ENCODE peak calls at places on chromosomes 13 and 19, in nine cellular contexts. T is upper lobe of right lung, Q is cardiac fibroblast, F is A549, W is fibroblast of pulmonary artery, L is left ventricle myocardium inferior, N is AG04450, V is brain microvascular endothelial cell, X is right lobe of liver. D is an unnamed sample.

GRCh38 chr19:50510700-50511068 is 307 bp downstream of the JOSD2 start:
- DNase-seq in T (no peak), V (no peak), F (no peak), N (no peak), X (no peak), L (no peak), Q (no peak), W (no peak), D (peak; percentile 28)

GRCh38 chr13:88125055-88125454 is 453.9 kb downstream of the SLITRK5 start:
- DNase-seq in T (no peak), X (no peak), N (no peak), W (no peak), F (no peak), V (no peak), Q (no peak), L (no peak), D (no peak)

GRCh38 chr19:38298841-38299680 is 5.0 kb upstream of the C19orf33 start:
- DNase-seq in X (no peak), Q (peak; percentile 55), N (peak; percentile 10), V (no peak), L (no peak), T (no peak), W (no peak), F (no peak), D (no peak)

GRCh38 chr13:110126391-110126961 is 180.5 kb downstream of the COL4A1 start:
- DNase-seq in V (peak; percentile 90), X (no peak), L (peak; percentile 76), F (no peak), W (peak; percentile 98), T (no peak), Q (peak; percentile 94), N (peak; percentile 88), D (peak; percentile 97)

GRCh38 chr13:27644302-27644701 is 22.6 kb downstream of the POLR1D start:
- DNase-seq in V (peak; percentile 18), L (no peak), Q (peak; percentile 77), T (no peak), N (peak; percentile 79), X (no peak), W (peak; percentile 70), F (no peak), D (peak; percentile 67)

GRCh38 chr13:76994281-76994680 is 2.4 kb downstream of the CLN5 start:
- DNase-seq in F (no peak), N (no peak), V (no peak), Q (no peak), W (no peak), X (no peak), L (no peak), T (no peak), D (no peak)

GRCh38 chr13:40681341-40682051 is 15.1 kb upstream of the FOXO1 start:
- DNase-seq in N (no peak), W (no peak), Q (peak; percentile 50), X (no peak), F (no peak), T (no peak), L (no peak), V (no peak), D (peak; percentile 58)

GRCh38 chr19:15297416-15298224 is 34.7 kb downstream of the BRD4 start:
- DNase-seq in F (peak; percentile 37), X (no peak), N (peak; percentile 52), V (peak; percentile 36), W (peak; percentile 63), Q (peak; percentile 37), T (peak; percentile 22), L (no peak), D (peak; percentile 77)

GRCh38 chr19:17953869-17954268 is 13.0 kb upstream of the KCNN1 start:
- DNase-seq in L (no peak), X (no peak), V (no peak), F (no peak), T (no peak), W (no peak), N (no peak), Q (no peak), D (no peak)

GRCh38 chr13:103161476-103161875 is 95.3 kb upstream of the SLC10A2 start:
- DNase-seq in V (no peak), N (no peak), Q (no peak), T (no peak), X (no peak), W (no peak), F (no peak), L (no peak), D (no peak)

GRCh38 chr13:97600438-97601080 is 166.6 kb downstream of the RAP2A start:
- DNase-seq in Q (peak; percentile 84), V (peak; percentile 72), T (no peak), N (peak; percentile 36), F (no peak), W (peak; percentile 91), L (no peak), X (no peak), D (peak; percentile 91)

GRCh38 chr13:92959790-92960189 is 266.8 kb upstream of the GPC6 start:
- DNase-seq in F (no peak), L (no peak), X (no peak), T (no peak), V (no peak), W (no peak), N (no peak), Q (no peak), D (no peak)

GRCh38 chr13:99845136-99845874 is 126.3 kb downstream of the ZIC5 start:
- DNase-seq in L (no peak), F (no peak), N (no peak), T (no peak), V (no peak), W (no peak), Q (no peak), X (no peak), D (no peak)

GRCh38 chr13:109699628-109700071 is 86.7 kb downstream of the IRS2 start:
- DNase-seq in N (no peak), X (no peak), F (no peak), Q (no peak), W (no peak), V (no peak), L (no peak), T (no peak), D (no peak)

DNA sequence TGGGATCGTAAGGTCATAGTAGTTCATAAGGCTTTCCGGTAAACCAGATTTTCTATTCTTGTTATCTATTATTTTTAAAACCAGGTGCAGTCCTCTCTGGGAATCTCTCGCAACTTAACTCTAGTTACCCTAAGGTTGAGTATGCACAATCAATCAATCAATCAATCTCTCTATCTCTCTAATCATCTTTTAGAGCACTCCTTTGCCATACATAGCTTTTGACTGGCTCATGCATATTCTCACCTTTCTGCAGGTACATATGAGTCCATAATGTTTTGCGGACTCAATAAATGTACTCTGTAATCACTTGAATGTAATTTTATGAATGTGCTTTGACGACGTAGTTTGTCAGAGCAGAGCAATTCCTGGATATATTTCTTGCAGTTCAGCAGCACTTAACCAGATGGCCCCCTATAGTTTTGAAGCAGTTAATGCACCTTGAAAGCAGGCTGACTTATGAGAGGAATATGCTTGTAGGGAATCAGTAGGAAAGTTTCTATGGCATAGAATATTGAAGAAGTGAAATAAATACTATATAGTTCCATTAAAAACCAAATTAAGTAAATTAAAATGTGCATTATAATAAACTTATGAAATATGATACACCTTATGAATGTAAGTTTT is 524.7 kb downstream of the GPC5 start:
- DNase-seq in Q (no peak), L (no peak), T (no peak), F (no peak), X (no peak), N (no peak), V (no peak), W (peak; percentile 5), D (peak; percentile 11)
- TF ChIP-seq CTCF in Q (no peak), L (peak; percentile 27), T (no peak), F (no peak), X (no peak), N (no peak), V (peak; percentile 36), W (no peak), D (no peak)

DNA sequence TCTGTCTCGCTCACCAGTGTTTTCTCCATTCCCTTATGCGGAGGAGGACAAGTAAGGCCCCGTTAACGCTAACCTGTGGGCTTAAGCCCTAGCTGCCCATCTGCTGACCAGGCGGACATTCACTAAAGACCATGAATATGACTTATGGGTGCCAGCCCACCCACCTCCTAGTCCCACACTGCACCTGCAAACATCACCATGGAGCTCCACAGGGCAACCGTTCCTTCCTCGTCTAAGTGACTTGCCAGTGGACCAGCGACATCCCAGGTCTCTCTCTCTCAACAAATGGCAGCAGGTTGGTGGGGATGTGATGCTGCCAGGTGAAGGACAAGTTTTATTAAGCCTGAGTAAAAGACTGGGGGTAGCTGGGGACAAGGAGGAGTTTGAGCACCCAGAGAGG is 55.2 kb downstream of the CCDC70 start:
- DNase-seq in W (no peak), L (no peak), V (no peak), N (no peak), T (no peak), X (no peak), Q (no peak), F (no peak), D (no peak)
- H3K4me3 ChIP-seq in W (no peak overlapping the region), L (no peak overlapping the region), V (no peak overlapping the region), N (no peak overlapping the region), T (no peak overlapping the region), X (no peak overlapping the region), Q (no peak overlapping the region), F (no peak overlapping the region), D (no peak overlapping the region)

DNA sequence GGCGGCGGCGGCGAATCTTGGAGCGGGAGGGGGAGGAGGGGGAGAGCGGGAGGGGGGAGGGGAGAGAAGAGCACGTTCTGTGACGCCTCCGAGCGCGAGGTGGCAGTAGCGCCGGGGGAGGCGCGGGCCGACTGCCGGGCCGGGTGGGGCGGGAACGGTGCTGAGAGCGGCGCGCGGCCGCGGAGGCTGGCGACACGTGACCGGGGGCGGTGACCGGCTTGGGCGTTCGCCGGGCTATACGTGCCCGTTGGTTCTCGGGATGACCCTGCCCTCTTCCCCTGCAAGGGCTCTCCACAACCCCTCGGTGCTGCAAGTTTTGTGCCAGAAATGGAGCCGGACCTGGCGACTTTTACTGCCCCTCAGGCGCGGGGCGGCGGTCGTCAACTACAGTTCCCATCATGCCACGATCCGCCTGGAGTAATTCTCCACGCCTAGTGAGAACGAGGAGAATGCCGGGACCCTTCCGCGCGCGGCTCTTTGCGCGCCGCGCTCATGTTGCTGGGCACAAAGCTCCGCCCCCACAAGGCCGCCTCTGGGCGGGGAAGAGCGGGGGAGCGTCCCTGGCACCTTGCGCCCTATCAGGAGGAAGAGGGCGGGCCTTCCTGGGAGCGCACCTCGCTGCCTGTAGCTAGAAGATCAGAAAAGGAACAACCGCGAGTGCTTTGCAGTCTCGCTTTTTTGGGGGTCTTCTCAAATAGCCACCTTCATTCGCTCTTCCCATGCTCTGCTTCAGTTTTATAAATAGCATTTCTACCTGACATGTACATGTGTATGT is at the start of gene KPNA3:
- DNase-seq in Q (peak; percentile 98), L (peak; percentile 96), V (peak; percentile 93), T (peak; percentile 98), W (peak; percentile 97), X (peak; percentile 98), F (peak; percentile 73), N (peak; percentile 93), D (peak; percentile 98)
- TF ChIP-seq CTCF in Q (no peak), L (peak; percentile 22), V (peak; percentile 0), T (no peak), W (no peak), X (no peak), F (peak; percentile 29), N (no peak), D (no peak)

DNA sequence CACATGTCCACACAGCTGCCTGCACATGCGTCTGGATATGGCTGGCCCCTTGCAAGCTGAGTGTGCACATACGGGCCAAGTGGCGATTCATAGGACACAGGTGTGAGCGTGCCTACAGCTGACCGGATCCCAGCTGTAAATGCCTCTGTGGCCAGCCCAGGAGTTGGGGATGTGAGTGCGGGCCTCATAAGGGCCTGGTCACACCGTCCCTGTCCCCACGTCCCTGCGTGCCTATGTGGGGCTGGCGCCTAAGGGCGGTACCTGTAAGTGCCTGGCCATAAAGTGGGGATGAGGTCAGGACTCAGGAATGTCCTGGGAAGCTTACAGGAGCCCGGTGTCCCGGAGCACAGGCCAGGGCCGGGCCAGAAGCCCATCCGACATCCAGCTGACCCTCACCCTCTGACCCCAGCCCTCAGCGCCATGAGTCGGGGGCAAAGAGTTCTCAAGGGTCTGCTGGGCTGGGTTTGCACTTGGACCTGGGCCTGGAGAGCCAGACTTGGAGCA is 1.3 kb upstream of the ARHGAP45 start:
- DNase-seq in T (no peak), L (no peak), Q (no peak), N (no peak), V (no peak), X (no peak), F (no peak), W (no peak), D (no peak)
- H3K4me3 ChIP-seq in T (peak overlapping the region; percentile 62), L (no peak overlapping the region), Q (no peak overlapping the region), N (no peak overlapping the region), V (no peak overlapping the region), X (no peak overlapping the region), F (no peak overlapping the region), W (no peak overlapping the region), D (no peak overlapping the region)

D was measured in choroid plexus epithelial cell.